ENCODE peak calls at places on chromosome 10, in seven cellular contexts. U is suprapubic skin, O is heart right ventricle, S is neural crest cell, W is left ventricle myocardium inferior, N is right lobe of liver, L is H9. H is an unnamed sample.

GRCh38 chr10:70274643-70275042 is 9.2 kb downstream of the NPFFR1 start:
- DNase-seq in U (peak; percentile 44), O (no peak), S (no peak), W (no peak), N (no peak), L (no peak), H (no peak)

GRCh38 chr10:50322075-50322474 is 70.8 kb upstream of the ASAH2 start:
- DNase-seq in U (no peak), O (no peak), S (no peak), W (no peak), N (no peak), L (no peak), H (no peak)

GRCh38 chr10:30701471-30702173 is 72.1 kb upstream of the LYZL2 start:
- DNase-seq in U (no peak), O (no peak), S (no peak), W (no peak), N (no peak), L (no peak), H (no peak)

GRCh38 chr10:114479307-114479706 is 75.0 kb upstream of the AFAP1L2 start:
- DNase-seq in U (peak; percentile 77), O (peak; percentile 50), S (no peak), W (peak; percentile 44), N (no peak), L (no peak), H (no peak)

GRCh38 chr10:17009228-17009700 is 120.3 kb downstream of the CUBN start:
- DNase-seq in U (no peak), O (no peak), S (no peak), W (no peak), N (no peak), L (no peak), H (no peak)

GRCh38 chr10:48656241-48656921 is 28.3 kb upstream of the WDFY4 start:
- DNase-seq in U (peak; percentile 92), O (peak; percentile 88), S (peak; percentile 95), W (peak; percentile 94), N (peak; percentile 93), L (peak; percentile 89), H (peak; percentile 42)

GRCh38 chr10:33524966-33525365 is 190.5 kb upstream of the NRP1 start:
- DNase-seq in U (no peak), O (no peak), S (no peak), W (no peak), N (no peak), L (no peak), H (no peak)

GRCh38 chr10:132669208-132669861 is 116.6 kb downstream of the NKX6-2 start:
- DNase-seq in U (peak; percentile 49), O (no peak), S (no peak), W (no peak), N (no peak), L (no peak), H (no peak)

GRCh38 chr10:78578929-78579328 is 489.8 kb upstream of the ZMIZ1 start:
- DNase-seq in U (no peak), O (no peak), S (no peak), W (no peak), N (no peak), L (no peak), H (no peak)

GRCh38 chr10:55091691-55092328 is 290.8 kb upstream of the PCDH15 start:
- DNase-seq in U (no peak), O (no peak), S (no peak), W (no peak), N (no peak), L (no peak), H (no peak)

GRCh38 chr10:60853107-60853506 is 74.8 kb downstream of the CDK1 start:
- DNase-seq in U (no peak), O (peak; percentile 26), S (no peak), W (no peak), N (no peak), L (no peak), H (no peak)

GRCh38 chr10:66627156-66627555 is 298.7 kb upstream of the LRRTM3 start:
- DNase-seq in U (no peak), O (no peak), S (no peak), W (no peak), N (no peak), L (peak; percentile 45), H (no peak)

GRCh38 chr10:4685495-4685894 is 140.5 kb upstream of the AKR1E2 start:
- DNase-seq in U (no peak), O (peak; percentile 29), S (no peak), W (no peak), N (no peak), L (no peak), H (no peak)

GRCh38 chr10:6823770-6824169 is 243.7 kb upstream of the PRKCQ start:
- DNase-seq in U (no peak), O (no peak), S (no peak), W (no peak), N (no peak), L (no peak), H (no peak)

GRCh38 chr10:35356725-35357092 is 20.4 kb downstream of the CCNY start:
- DNase-seq in U (no peak), O (no peak), S (no peak), W (no peak), N (no peak), L (no peak), H (no peak)

GRCh38 chr10:26890956-26891355 is 30.2 kb upstream of the ABI1 start:
- DNase-seq in U (no peak), O (no peak), S (peak; percentile 61), W (no peak), N (no peak), L (peak; percentile 72), H (no peak)

GRCh38 chr10:126892150-126892872 is 12.9 kb upstream of the DOCK1 start:
- DNase-seq in U (no peak), O (no peak), S (no peak), W (no peak), N (no peak), L (peak; percentile 18), H (no peak)

GRCh38 chr10:8628351-8628750 is 573.9 kb downstream of the GATA3 start:
- DNase-seq in U (peak; percentile 64), O (no peak), S (no peak), W (no peak), N (no peak), L (no peak), H (no peak)

GRCh38 chr10:129580010-129580409 is 113.0 kb downstream of the MGMT start:
- DNase-seq in U (no peak), O (no peak), S (no peak), W (no peak), N (no peak), L (no peak), H (no peak)

GRCh38 chr10:46171661-46172060 is 115.1 kb upstream of the ANTXRL start:
- DNase-seq in U (no peak), O (no peak), S (no peak), W (no peak), N (no peak), L (no peak), H (no peak)

GRCh38 chr10:123045961-123046731 is 37.3 kb downstream of the ACADSB start:
- DNase-seq in U (no peak), O (no peak), S (no peak), W (no peak), N (no peak), L (no peak), H (no peak)

GRCh38 chr10:114507449-114507848 is 103.1 kb upstream of the AFAP1L2 start:
- DNase-seq in U (peak; percentile 79), O (peak; percentile 47), S (no peak), W (peak; percentile 69), N (peak; percentile 79), L (no peak), H (no peak)

GRCh38 chr10:102246261-102246660 is 929 bp downstream of the GBF1 start:
- DNase-seq in U (no peak), O (no peak), S (no peak), W (no peak), N (no peak), L (no peak), H (no peak)

GRCh38 chr10:15169555-15170407 is 1.3 kb upstream of the NMT2 start:
- DNase-seq in U (no peak), O (peak; percentile 12), S (no peak), W (no peak), N (no peak), L (no peak), H (no peak)

GRCh38 chr10:34299105-34299611 is 515.9 kb downstream of the PARD3 start:
- DNase-seq in U (no peak), O (no peak), S (no peak), W (no peak), N (no peak), L (no peak), H (no peak)

GRCh38 chr10:94757916-94758315 is 4.6 kb upstream of the CYP2C19 start:
- DNase-seq in U (no peak), O (no peak), S (no peak), W (no peak), N (no peak), L (peak; percentile 70), H (no peak)

GRCh38 chr10:111319866-111320265 is 243.0 kb downstream of the ADRA2A start:
- DNase-seq in U (no peak), O (no peak), S (no peak), W (no peak), N (no peak), L (no peak), H (no peak)

DNA sequence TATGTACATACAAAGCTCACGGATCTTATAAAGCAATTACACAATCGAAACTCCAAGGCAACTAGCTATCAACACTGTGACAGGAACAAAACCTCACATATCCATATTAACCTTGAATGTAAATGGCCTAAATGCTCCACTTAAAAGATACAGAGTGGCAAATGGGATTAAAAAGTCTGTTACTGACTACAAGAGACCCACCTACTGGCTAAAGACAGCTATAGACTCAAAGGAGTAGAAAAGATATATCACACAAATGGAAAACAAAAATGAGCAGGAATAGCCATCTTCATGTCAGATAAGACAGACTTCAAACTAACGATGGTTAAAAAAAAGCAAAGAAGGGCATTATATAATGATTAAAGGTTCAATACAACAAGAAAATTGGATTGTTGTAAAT is 246.7 kb downstream of the ADRA2A start:
- DNase-seq in U (no peak), O (no peak), S (no peak), W (no peak), N (no peak), L (no peak), H (no peak)
- TF ChIP-seq CTCF in U (no peak), O (no peak), S (peak; percentile 33), W (peak; percentile 25), N (no peak), L (peak; percentile 53), H (peak; percentile 4)

GRCh38 chr10:75404335-75405200 is 3.0 kb upstream of the ZNF503 start:
- DNase-seq in U (no peak), O (peak; percentile 11), S (peak; percentile 36), W (peak; percentile 25), N (peak; percentile 56), L (peak; percentile 62), H (no peak)
- TF ChIP-seq CTCF in U (no peak), O (no peak), S (peak; percentile 16), W (no peak), N (no peak), L (no peak), H (no peak)

DNA sequence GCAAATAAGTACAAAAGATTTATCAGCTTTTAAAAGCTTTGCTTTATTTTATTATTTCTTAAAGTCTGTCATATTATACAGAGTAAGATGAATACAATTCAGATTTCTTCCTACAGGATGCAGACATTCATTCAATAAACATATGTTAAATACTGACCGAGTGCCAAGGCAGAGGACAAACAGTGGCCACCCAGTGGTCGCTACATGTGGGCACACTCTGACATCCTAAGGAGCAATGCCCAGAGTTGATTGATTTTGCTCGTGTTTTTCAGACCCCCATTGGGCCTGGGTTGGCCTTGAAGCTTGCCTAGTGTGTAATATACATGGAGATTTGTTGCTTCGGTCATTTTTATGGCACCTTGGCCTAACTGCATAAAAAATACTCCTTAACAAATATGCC is 201.2 kb downstream of the CCDC3 start:
- DNase-seq in U (no peak), O (no peak), S (no peak), W (no peak), N (no peak), L (no peak), H (no peak)
- TF ChIP-seq CTCF in U (no peak), O (no peak), S (no peak), W (no peak), N (peak; percentile 8), L (peak; percentile 57), H (no peak)

GRCh38 chr10:71396084-71396713 is 521 bp upstream of the CDH23 start:
- DNase-seq in U (no peak), O (peak; percentile 64), S (peak; percentile 35), W (peak; percentile 66), N (peak; percentile 71), L (peak; percentile 84), H (peak; percentile 70)
- TF ChIP-seq CTCF in U (no peak), O (peak; percentile 87), S (peak; percentile 58), W (peak; percentile 83), N (peak; percentile 61), L (peak; percentile 62), H (peak; percentile 53)

H was measured in D721Med.